ENCODE peak calls at places on chromosomes 4 and X, in five cellular contexts. P is A549, Q is IMR-90, V is K562, T is GM12878. X is an unnamed sample.

GRCh38 chr4:153161599-153161971 is 42.7 kb upstream of the TRIM2 start:
- DNase-seq in P (no peak), Q (peak), V (no peak), T (no peak), X (no peak)

GRCh38 chrX:39813631-39814246 is 284.0 kb downstream of the BCOR start:
- DNase-seq in P (peak), Q (peak), V (no peak), T (no peak), X (peak)

GRCh38 chrX:120697053-120697452 is 67.2 kb upstream of the C1GALT1C1 start:
- DNase-seq in P (no peak), Q (no peak), V (no peak), T (peak), X (no peak)

GRCh38 chr4:1711055-1711905 is 839 bp downstream of the SLBP start:
- DNase-seq in P (peak), Q (peak), V (no peak), T (no peak), X (no peak)

GRCh38 chrX:68571292-68572256 is 72.7 kb downstream of the YIPF6 start:
- DNase-seq in P (peak), Q (peak), V (peak), T (peak), X (no peak)

GRCh38 chrX:136130931-136131843 is 16.1 kb upstream of the FHL1 start:
- DNase-seq in P (peak), Q (peak), V (no peak), T (no peak), X (no peak)

GRCh38 chr4:25029479-25030282 is 1.1 kb downstream of the LGI2 start:
- DNase-seq in P (no peak), Q (no peak), V (no peak), T (no peak), X (peak)

GRCh38 chr4:11632015-11632414 is 203.3 kb upstream of the HS3ST1 start:
- DNase-seq in P (no peak), Q (no peak), V (no peak), T (no peak), X (no peak)

GRCh38 chr4:170979736-170980135 is 833.5 kb upstream of the GALNTL6 start:
- DNase-seq in P (peak), Q (no peak), V (no peak), T (no peak), X (no peak)

GRCh38 chr4:2432991-2433530 is 14.3 kb downstream of the CFAP99 start:
- DNase-seq in P (no peak), Q (peak), V (peak), T (no peak), X (no peak)

GRCh38 chr4:13933163-13933562 is 305.6 kb upstream of the BOD1L1 start:
- DNase-seq in P (no peak), Q (peak), V (no peak), T (no peak), X (no peak)

GRCh38 chrX:19381326-19381725 is 37.6 kb downstream of the PDHA1 start:
- DNase-seq in P (no peak), Q (no peak), V (no peak), T (no peak), X (no peak)

GRCh38 chrX:153765138-153766079 is 1.4 kb downstream of the PLXNB3 start:
- DNase-seq in P (no peak), Q (peak), V (peak), T (no peak), X (peak)

GRCh38 chrX:153761863-153762262 is 2.2 kb upstream of the PLXNB3 start:
- DNase-seq in P (no peak), Q (no peak), V (no peak), T (no peak), X (no peak)

GRCh38 chr4:1723131-1723801 is 1.9 kb downstream of the TACC3 start:
- DNase-seq in P (no peak), Q (no peak), V (no peak), T (no peak), X (no peak)

GRCh38 chr4:146340798-146341197 is 126.5 kb downstream of the REELD1 start:
- DNase-seq in P (no peak), Q (peak), V (no peak), T (no peak), X (peak)

GRCh38 chr4:99664703-99665102 is 7.1 kb upstream of the C4orf54 start:
- DNase-seq in P (no peak), Q (no peak), V (no peak), T (no peak), X (no peak)

GRCh38 chr4:158809611-158810486 is 41.0 kb downstream of the FNIP2 start:
- DNase-seq in P (peak), Q (peak), V (no peak), T (peak), X (no peak)

GRCh38 chr4:101400096-101400495 is 52.8 kb upstream of the PPP3CA start:
- DNase-seq in P (no peak), Q (peak), V (no peak), T (no peak), X (no peak)

GRCh38 chr4:28421221-28421620 is 1560.6 kb downstream of the STIM2 start:
- DNase-seq in P (no peak), Q (peak), V (no peak), T (no peak), X (no peak)

GRCh38 chrX:1853916-1854315 is 239.1 kb downstream of the ASMT start:
- DNase-seq in P (no peak), Q (no peak), V (no peak), T (no peak), X (no peak)

GRCh38 chr4:102687982-102688433 is 72.8 kb downstream of the MANBA start:
- DNase-seq in P (peak), Q (peak), V (no peak), T (no peak), X (no peak)

GRCh38 chr4:140255919-140256318 is 101.9 kb upstream of the MAML3 start:
- DNase-seq in P (no peak), Q (no peak), V (no peak), T (no peak), X (no peak)

GRCh38 chr4:142559986-142560385 is 286.1 kb downstream of the INPP4B start:
- DNase-seq in P (no peak), Q (no peak), V (no peak), T (no peak), X (no peak)

GRCh38 chrX:30653415-30654131 is at the start of gene GK:
- DNase-seq in P (no peak), Q (peak), V (peak), T (no peak), X (peak)

GRCh38 chrX:9948406-9948805 is 18.8 kb upstream of the CLDN34 start:
- DNase-seq in P (no peak), Q (peak), V (no peak), T (no peak), X (no peak)

GRCh38 chr4:3868146-3868840 is 102.1 kb downstream of the ADRA2C start:
- DNase-seq in P (no peak), Q (peak), V (no peak), T (no peak), X (no peak)

GRCh38 chr4:93772858-93773257 is 55.7 kb upstream of the ATOH1 start:
- DNase-seq in P (no peak), Q (no peak), V (no peak), T (no peak), X (no peak)

GRCh38 chr4:18524667-18525066 is 503.1 kb upstream of the LCORL start:
- DNase-seq in P (no peak), Q (no peak), V (no peak), T (no peak), X (no peak)

GRCh38 chr4:148481644-148482043 is 39.4 kb upstream of the NR3C2 start:
- DNase-seq in P (no peak), Q (no peak), V (no peak), T (no peak), X (no peak)

GRCh38 chrX:19174401-19175025 is 52.2 kb upstream of the ADGRG2 start:
- DNase-seq in P (peak), Q (peak), V (no peak), T (no peak), X (no peak)

GRCh38 chr4:108372678-108373077 is 203.9 kb upstream of the LEF1 start:
- DNase-seq in P (no peak), Q (no peak), V (no peak), T (no peak), X (no peak)

GRCh38 chrX:34300871-34301270 is 168.8 kb upstream of the FAM47A start:
- DNase-seq in P (peak), Q (peak), V (peak), T (no peak), X (peak)

GRCh38 chr4:76373919-76374552 is 46.9 kb downstream of the CCDC158 start:
- DNase-seq in P (peak), Q (no peak), V (no peak), T (no peak), X (no peak)
- TF ChIP-seq RCOR1 in P (no peak), Q (no peak), V (no peak), T (no peak), X (no peak)

GRCh38 chr4:144656857-144657256 is 10.9 kb downstream of the HHIP start:
- DNase-seq in P (no peak), Q (peak), V (no peak), T (no peak), X (no peak)
- H3K4me3 ChIP-seq in P (no peak), Q (no peak), V (no peak), T (no peak), X (no peak)

GRCh38 chr4:137685357-137685756 is 153.1 kb upstream of the PCDH18 start:
- DNase-seq in P (no peak), Q (peak), V (no peak), T (no peak), X (peak)
- TF ChIP-seq RCOR1 in P (no peak), Q (no peak), V (no peak), T (no peak), X (peak)

DNA sequence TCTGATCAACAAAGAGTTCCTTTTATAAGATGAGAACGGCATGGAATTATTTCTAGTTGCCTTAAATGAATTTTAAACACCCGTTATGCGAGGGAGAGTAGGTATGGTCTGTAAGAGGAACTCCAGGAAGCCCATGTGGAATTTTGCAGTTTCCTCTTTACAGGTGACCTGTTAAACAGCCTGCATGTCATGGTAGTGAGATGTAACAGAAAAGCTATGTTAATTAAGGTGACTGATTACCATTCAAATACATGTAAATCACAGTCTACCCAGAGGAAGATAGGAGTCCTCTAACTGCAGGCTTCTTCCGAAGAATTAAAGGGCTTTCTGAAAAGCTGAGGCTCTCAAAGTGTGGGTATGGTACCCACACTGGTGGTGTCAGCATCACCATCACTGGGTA is 163.6 kb downstream of the CBR4 start:
- DNase-seq in P (no peak), Q (no peak), V (no peak), T (no peak), X (no peak)
- H3K4me3 ChIP-seq in P (no peak), Q (no peak), V (no peak), T (no peak), X (no peak)

DNA sequence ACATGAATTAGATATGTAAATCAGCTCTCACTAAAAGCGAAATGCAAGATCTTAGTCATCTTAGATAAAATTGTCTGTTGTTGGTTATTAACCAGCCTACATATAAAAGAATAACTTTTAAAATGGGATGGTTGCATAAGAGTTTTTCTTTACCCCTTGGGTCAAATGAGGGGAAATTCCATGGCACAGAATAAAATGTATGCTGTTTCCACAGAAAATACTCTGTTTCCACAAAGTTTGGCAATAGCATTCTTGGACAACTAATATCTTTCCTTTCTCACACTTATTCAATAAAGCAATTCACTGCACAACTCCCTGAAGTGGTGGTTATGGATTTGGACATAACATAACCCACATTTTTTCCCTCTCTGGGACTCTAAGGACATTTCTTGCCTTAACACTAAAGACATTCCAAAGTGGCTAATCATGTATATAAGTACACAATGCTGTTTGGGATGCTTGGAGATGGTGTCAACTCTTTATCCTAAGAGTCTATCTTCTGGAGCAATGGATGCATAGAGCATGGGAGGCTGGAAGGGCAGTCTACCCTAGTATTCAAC is 51.7 kb upstream of the GPM6B start:
- DNase-seq in P (no peak), Q (peak), V (no peak), T (no peak), X (no peak)
- TF ChIP-seq RCOR1 in P (no peak), Q (no peak), V (no peak), T (no peak), X (no peak)

GRCh38 chr4:129821963-129822362 is 726.0 kb downstream of the C4orf33 start:
- DNase-seq in P (no peak), Q (no peak), V (no peak), T (no peak), X (no peak)
- H3K4me3 ChIP-seq in P (no peak), Q (no peak), V (no peak), T (no peak), X (no peak)

X was measured in SK-N-SH.